ENCODE peak calls at places on chromosome 11, in nine cellular contexts. S, N, J, P, D, O, A, Y and Z are unnamed samples.

GRCh38 chr11:69801513-69802335 is 17.5 kb downstream of the FGF3 start:
- DNase-seq in A (no peak), D (peak; percentile 70), O (peak; percentile 26), P (peak; percentile 40), S (no peak), J (no peak), N (peak; percentile 95), Y (no peak), Z (no peak)

GRCh38 chr11:121841487-121842167 is 274.4 kb downstream of the BLID start:
- DNase-seq in S (no peak), O (no peak), N (peak; percentile 12), P (no peak), D (no peak), A (no peak), J (no peak), Y (no peak), Z (no peak)

GRCh38 chr11:27718346-27718852 is 18.1 kb upstream of the BDNF start:
- DNase-seq in O (peak; percentile 45), J (peak; percentile 39), D (peak; percentile 15), Y (peak; percentile 68), P (no peak), S (no peak), A (no peak), N (peak; percentile 75), Z (no peak)

GRCh38 chr11:118342503-118343161 is at the start of gene CD3D:
- DNase-seq in P (peak; percentile 75), D (no peak), O (no peak), Y (no peak), J (no peak), A (no peak), N (no peak), S (no peak), Z (no peak)

GRCh38 chr11:4454031-4454430 is 4.9 kb downstream of the OR52K2 start:
- DNase-seq in J (peak; percentile 52), N (no peak), P (no peak), O (no peak), Y (no peak), A (no peak), D (no peak), S (no peak), Z (no peak)

GRCh38 chr11:131888230-131888826 is 517.9 kb downstream of the NTM start:
- DNase-seq in A (no peak), S (no peak), J (peak; percentile 90), N (no peak), D (no peak), O (no peak), Y (no peak), P (no peak), Z (no peak)

GRCh38 chr11:3177931-3178330 is 12.8 kb upstream of the OSBPL5 start:
- DNase-seq in J (peak; percentile 44), S (no peak), A (no peak), N (no peak), P (no peak), O (no peak), D (no peak), Y (no peak), Z (no peak)

GRCh38 chr11:117188620-117189081 is 10.1 kb downstream of the SIDT2 start:
- DNase-seq in S (no peak), P (no peak), D (no peak), Y (peak; percentile 20), O (no peak), J (no peak), A (no peak), N (no peak), Z (no peak)

GRCh38 chr11:123945132-123945531 is 1.5 kb upstream of the OR6T1 start:
- DNase-seq in J (no peak), S (no peak), N (no peak), D (no peak), O (no peak), A (no peak), Y (no peak), P (no peak), Z (no peak)

GRCh38 chr11:102955624-102956023 is at the start of gene MMP13:
- DNase-seq in J (peak; percentile 69), O (no peak), S (no peak), D (no peak), P (no peak), N (no peak), Y (no peak), A (no peak), Z (no peak)

GRCh38 chr11:109026891-109027489 is 362.1 kb downstream of the DDX10 start:
- DNase-seq in O (no peak), S (no peak), N (no peak), Y (no peak), J (no peak), D (no peak), A (no peak), P (no peak), Z (no peak)

GRCh38 chr11:105227363-105227762 is 87.8 kb upstream of the CARD18 start:
- DNase-seq in P (no peak), D (no peak), O (no peak), A (no peak), S (no peak), J (no peak), N (no peak), Y (no peak), Z (no peak)

GRCh38 chr11:64101461-64101860 is 64.5 kb downstream of the MACROD1 start:
- DNase-seq in O (no peak), J (no peak), N (no peak), S (no peak), D (no peak), P (no peak), A (no peak), Y (peak; percentile 63), Z (no peak)

GRCh38 chr11:64100782-64101358 is 65.0 kb downstream of the MACROD1 start:
- DNase-seq in N (no peak), D (no peak), S (no peak), P (no peak), A (no peak), J (no peak), Y (no peak), O (no peak), Z (no peak)

GRCh38 chr11:64099436-64099835 is 63.7 kb downstream of the FLRT1 start:
- DNase-seq in D (no peak), O (no peak), A (no peak), N (no peak), Y (no peak), J (no peak), P (no peak), S (no peak), Z (no peak)

GRCh38 chr11:64102005-64102738 is 63.7 kb downstream of the MACROD1 start:
- DNase-seq in Y (no peak), O (no peak), D (no peak), S (no peak), N (no peak), J (no peak), A (no peak), P (no peak), Z (no peak)

GRCh38 chr11:64100345-64100744 is 64.6 kb downstream of the FLRT1 start:
- DNase-seq in N (peak; percentile 62), O (no peak), Y (no peak), D (no peak), A (no peak), J (no peak), S (no peak), P (no peak), Z (no peak)
- TF ChIP-seq CTCF in N (no peak), O (no peak), Y (peak; percentile 41), D (peak; percentile 36), A (no peak), J (peak; percentile 1), S (no peak), P (no peak), Z (no peak)

GRCh38 chr11:33257160-33257896 is at the start of gene HIPK3:
- DNase-seq in O (peak; percentile 82), S (peak; percentile 87), Y (peak; percentile 73), J (peak; percentile 71), A (peak; percentile 76), P (peak; percentile 73), D (peak; percentile 74), N (peak; percentile 83), Z (peak; percentile 78)

GRCh38 chr11:33256808-33257159 is 397 bp upstream of the HIPK3 start:
- DNase-seq in D (no peak), P (no peak), J (no peak), N (no peak), O (no peak), A (no peak), S (no peak), Y (no peak), Z (no peak)

GRCh38 chr11:33259869-33260268 is 2.7 kb downstream of the HIPK3 start:
- DNase-seq in Y (no peak), A (no peak), D (no peak), O (no peak), S (no peak), P (no peak), N (no peak), J (no peak), Z (no peak)

GRCh38 chr11:33257897-33258630 is 883 bp downstream of the HIPK3 start:
- DNase-seq in N (peak; percentile 74), Y (peak; percentile 73), J (peak; percentile 81), O (peak; percentile 88), D (peak; percentile 68), P (peak; percentile 73), S (peak; percentile 88), A (peak; percentile 83), Z (peak; percentile 91)

DNA sequence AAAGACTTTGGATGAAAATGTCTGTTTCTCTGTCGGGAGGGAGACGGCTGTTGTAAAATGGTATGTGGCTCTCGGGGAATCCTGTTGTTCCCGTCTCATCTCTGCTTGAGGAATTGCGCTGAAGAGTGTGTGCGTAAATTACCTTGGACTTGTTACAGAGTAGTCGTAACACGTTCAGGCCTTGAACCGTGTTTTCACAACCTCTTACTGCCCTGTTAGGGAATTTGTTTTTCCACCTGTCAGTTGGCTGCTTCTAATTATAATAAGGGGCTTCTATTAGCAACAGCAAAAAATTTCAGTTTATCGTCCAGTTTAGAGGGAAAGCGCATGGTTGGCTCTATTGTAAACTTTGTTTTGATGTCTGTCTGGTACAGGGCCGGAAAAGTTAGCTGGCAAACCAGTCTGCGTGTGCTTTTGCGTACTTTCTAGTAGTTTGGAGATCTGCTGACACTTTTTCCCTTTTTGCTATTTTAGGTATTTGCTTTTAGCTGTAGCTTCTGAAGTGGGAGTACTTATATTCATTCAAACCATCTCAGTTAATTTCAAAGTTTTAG is 1.5 kb downstream of the HIPK3 start:
- DNase-seq in J (peak; percentile 74), N (no peak), P (no peak), S (no peak), Y (no peak), O (no peak), A (no peak), D (no peak), Z (no peak)
- TF ChIP-seq CTCF in J (no peak), N (no peak), P (no peak), S (no peak), Y (no peak), O (no peak), A (no peak), D (no peak), Z (no peak)

DNA sequence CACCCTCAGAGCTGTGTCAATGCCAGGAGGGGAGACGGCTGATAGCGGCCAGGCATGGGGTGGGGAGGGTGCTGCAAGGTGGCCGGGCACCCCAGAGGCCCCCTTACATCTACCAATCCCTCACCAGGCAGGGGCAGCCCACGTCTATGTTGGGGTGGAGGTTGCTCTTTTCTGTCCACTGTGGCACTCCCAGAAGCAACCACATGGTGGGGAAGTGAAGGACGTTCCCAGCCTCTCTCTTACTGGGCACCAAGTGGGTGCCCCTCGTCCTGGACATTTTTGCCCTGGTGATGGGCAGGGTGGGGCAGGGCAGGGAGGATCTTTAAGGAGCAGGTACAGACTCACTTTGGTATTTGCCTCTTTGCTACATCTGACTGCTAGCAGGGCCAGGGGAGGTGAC is 47.5 kb downstream of the NECTIN1 start:
- DNase-seq in J (no peak), D (no peak), O (no peak), P (no peak), N (no peak), A (no peak), Y (no peak), S (no peak), Z (no peak)
- TF ChIP-seq CTCF in J (peak; percentile 16), D (peak; percentile 33), O (no peak), P (no peak), N (no peak), A (no peak), Y (peak; percentile 18), S (peak; percentile 21), Z (no peak)

GRCh38 chr11:128737704-128738103 is 43.8 kb downstream of the FLI1 start:
- DNase-seq in A (no peak), S (no peak), D (no peak), N (no peak), Y (no peak), P (no peak), J (no peak), O (no peak), Z (no peak)
- TF ChIP-seq CTCF in A (no peak), S (no peak), D (no peak), N (no peak), Y (no peak), P (no peak), J (no peak), O (no peak), Z (no peak)